ENCODE peak calls at places on chromosomes 12 and 14, in ten cellular contexts. One of them, this sample, is unnamed.
A peak's percentile ranks its signal among the peaks of the same experiment; 100 is the strongest.

GRCh38 chr14:103231376-103232019 is 102.5 kb upstream of the EIF5 start:
- DNase-seq in GM23248: no peak
- DNase-seq in CD8-positive, alpha-beta T cell: no peak
- DNase-seq in cardiac muscle cell: no peak
- DNase-seq in GM23338: no peak
- DNase-seq in fibroblast of pulmonary artery: no peak
- DNase-seq in brain microvascular endothelial cell: no peak
- DNase-seq in transverse colon: no peak
- DNase-seq in Peyer's patch: no peak
- DNase-seq in tibial nerve: no peak
- DNase-seq in this sample: no peak

GRCh38 chr12:1657616-1658167 is 28.7 kb downstream of the WNT5B start:
- DNase-seq in cardiac muscle cell: no peak
- DNase-seq in GM23338: no peak
- DNase-seq in Peyer's patch: no peak
- DNase-seq in tibial nerve: no peak
- DNase-seq in transverse colon: no peak
- DNase-seq in brain microvascular endothelial cell: no peak
- DNase-seq in fibroblast of pulmonary artery: no peak
- DNase-seq in CD8-positive, alpha-beta T cell: no peak
- DNase-seq in GM23248: no peak
- DNase-seq in this sample: no peak

GRCh38 chr12:34406228-34406995 is 384.1 kb downstream of the ALG10 start:
- DNase-seq in CD8-positive, alpha-beta T cell: no peak
- DNase-seq in Peyer's patch: peak; percentile 33
- DNase-seq in tibial nerve: peak; percentile 4
- DNase-seq in GM23248: no peak
- DNase-seq in GM23338: no peak
- DNase-seq in fibroblast of pulmonary artery: no peak
- DNase-seq in transverse colon: peak; percentile 1
- DNase-seq in brain microvascular endothelial cell: no peak
- DNase-seq in cardiac muscle cell: no peak
- DNase-seq in this sample: peak; percentile 28

GRCh38 chr12:85621041-85621440 is 215.2 kb downstream of the RASSF9 start:
- DNase-seq in tibial nerve: no peak
- DNase-seq in CD8-positive, alpha-beta T cell: no peak
- DNase-seq in cardiac muscle cell: no peak
- DNase-seq in GM23338: no peak
- DNase-seq in fibroblast of pulmonary artery: no peak
- DNase-seq in Peyer's patch: no peak
- DNase-seq in transverse colon: no peak
- DNase-seq in brain microvascular endothelial cell: no peak
- DNase-seq in GM23248: no peak
- DNase-seq in this sample: no peak

GRCh38 chr14:22147716-22148115 is 441.3 kb downstream of the DAD1 start:
- DNase-seq in CD8-positive, alpha-beta T cell: no peak
- DNase-seq in transverse colon: no peak
- DNase-seq in cardiac muscle cell: no peak
- DNase-seq in tibial nerve: no peak
- DNase-seq in Peyer's patch: no peak
- DNase-seq in brain microvascular endothelial cell: no peak
- DNase-seq in GM23338: peak; percentile 16
- DNase-seq in GM23248: no peak
- DNase-seq in fibroblast of pulmonary artery: no peak
- DNase-seq in this sample: no peak

GRCh38 chr12:128259556-128260070 is 7.4 kb upstream of the TMEM132C start:
- DNase-seq in GM23338: peak; percentile 41
- DNase-seq in cardiac muscle cell: peak; percentile 12
- DNase-seq in transverse colon: no peak
- DNase-seq in fibroblast of pulmonary artery: peak; percentile 3
- DNase-seq in Peyer's patch: no peak
- DNase-seq in tibial nerve: no peak
- DNase-seq in GM23248: peak; percentile 50
- DNase-seq in CD8-positive, alpha-beta T cell: no peak
- DNase-seq in brain microvascular endothelial cell: peak; percentile 11
- DNase-seq in this sample: no peak

GRCh38 chr12:64560395-64561301 is 49.6 kb upstream of the RASSF3 start:
- DNase-seq in brain microvascular endothelial cell: peak; percentile 92
- DNase-seq in cardiac muscle cell: peak; percentile 90
- DNase-seq in Peyer's patch: no peak
- DNase-seq in fibroblast of pulmonary artery: peak; percentile 92
- DNase-seq in tibial nerve: no peak
- DNase-seq in GM23248: peak; percentile 94
- DNase-seq in transverse colon: no peak
- DNase-seq in CD8-positive, alpha-beta T cell: no peak
- DNase-seq in GM23338: peak; percentile 31
- DNase-seq in this sample: no peak

GRCh38 chr14:50608302-50608851 is 48.4 kb downstream of the ATL1 start:
- DNase-seq in GM23338: no peak
- DNase-seq in fibroblast of pulmonary artery: no peak
- DNase-seq in CD8-positive, alpha-beta T cell: no peak
- DNase-seq in transverse colon: no peak
- DNase-seq in tibial nerve: no peak
- DNase-seq in GM23248: peak; percentile 45
- DNase-seq in cardiac muscle cell: no peak
- DNase-seq in Peyer's patch: no peak
- DNase-seq in brain microvascular endothelial cell: no peak
- DNase-seq in this sample: no peak

GRCh38 chr14:89489796-89490506 is 72.9 kb upstream of the FOXN3 start:
- DNase-seq in cardiac muscle cell: peak; percentile 17
- DNase-seq in Peyer's patch: no peak
- DNase-seq in fibroblast of pulmonary artery: no peak
- DNase-seq in GM23248: peak; percentile 54
- DNase-seq in transverse colon: no peak
- DNase-seq in CD8-positive, alpha-beta T cell: no peak
- DNase-seq in brain microvascular endothelial cell: no peak
- DNase-seq in GM23338: no peak
- DNase-seq in tibial nerve: no peak
- DNase-seq in this sample: no peak
- H3K4me3 ChIP-seq in cardiac muscle cell: no peak overlapping the region
- H3K4me3 ChIP-seq in Peyer's patch: peak overlapping the region; percentile 9
- H3K4me3 ChIP-seq in fibroblast of pulmonary artery: no peak overlapping the region
- H3K4me3 ChIP-seq in GM23248: peak overlapping the region; percentile 64
- H3K4me3 ChIP-seq in transverse colon: peak overlapping the region; percentile 6
- H3K4me3 ChIP-seq in CD8-positive, alpha-beta T cell: no peak overlapping the region
- H3K4me3 ChIP-seq in brain microvascular endothelial cell: no peak overlapping the region
- H3K4me3 ChIP-seq in GM23338: no peak overlapping the region
- H3K4me3 ChIP-seq in tibial nerve: no peak overlapping the region
- H3K4me3 ChIP-seq in this sample: no peak overlapping the region

GRCh38 chr14:69483765-69484443 is 624 bp upstream of the PLEKHD1 start:
- DNase-seq in GM23248: peak; percentile 32
- DNase-seq in CD8-positive, alpha-beta T cell: no peak
- DNase-seq in tibial nerve: no peak
- DNase-seq in Peyer's patch: no peak
- DNase-seq in transverse colon: peak; percentile 10
- DNase-seq in fibroblast of pulmonary artery: no peak
- DNase-seq in GM23338: peak; percentile 73
- DNase-seq in brain microvascular endothelial cell: no peak
- DNase-seq in cardiac muscle cell: peak; percentile 26
- DNase-seq in this sample: no peak

GRCh38 chr14:69485261-69485660 is 733 bp downstream of the PLEKHD1 start:
- DNase-seq in GM23248: no peak
- DNase-seq in transverse colon: no peak
- DNase-seq in CD8-positive, alpha-beta T cell: no peak
- DNase-seq in fibroblast of pulmonary artery: no peak
- DNase-seq in GM23338: no peak
- DNase-seq in cardiac muscle cell: no peak
- DNase-seq in Peyer's patch: no peak
- DNase-seq in tibial nerve: no peak
- DNase-seq in brain microvascular endothelial cell: no peak
- DNase-seq in this sample: no peak

GRCh38 chr14:69485701-69486100 is 1.2 kb downstream of the PLEKHD1 start:
- DNase-seq in transverse colon: no peak
- DNase-seq in Peyer's patch: no peak
- DNase-seq in CD8-positive, alpha-beta T cell: no peak
- DNase-seq in GM23338: no peak
- DNase-seq in GM23248: no peak
- DNase-seq in brain microvascular endothelial cell: no peak
- DNase-seq in fibroblast of pulmonary artery: no peak
- DNase-seq in cardiac muscle cell: no peak
- DNase-seq in tibial nerve: no peak
- DNase-seq in this sample: no peak

GRCh38 chr14:69481815-69482568 is 2.5 kb upstream of the PLEKHD1 start:
- DNase-seq in brain microvascular endothelial cell: no peak
- DNase-seq in transverse colon: no peak
- DNase-seq in Peyer's patch: no peak
- DNase-seq in fibroblast of pulmonary artery: no peak
- DNase-seq in CD8-positive, alpha-beta T cell: no peak
- DNase-seq in GM23248: no peak
- DNase-seq in tibial nerve: no peak
- DNase-seq in cardiac muscle cell: no peak
- DNase-seq in GM23338: no peak
- DNase-seq in this sample: no peak

DNA sequence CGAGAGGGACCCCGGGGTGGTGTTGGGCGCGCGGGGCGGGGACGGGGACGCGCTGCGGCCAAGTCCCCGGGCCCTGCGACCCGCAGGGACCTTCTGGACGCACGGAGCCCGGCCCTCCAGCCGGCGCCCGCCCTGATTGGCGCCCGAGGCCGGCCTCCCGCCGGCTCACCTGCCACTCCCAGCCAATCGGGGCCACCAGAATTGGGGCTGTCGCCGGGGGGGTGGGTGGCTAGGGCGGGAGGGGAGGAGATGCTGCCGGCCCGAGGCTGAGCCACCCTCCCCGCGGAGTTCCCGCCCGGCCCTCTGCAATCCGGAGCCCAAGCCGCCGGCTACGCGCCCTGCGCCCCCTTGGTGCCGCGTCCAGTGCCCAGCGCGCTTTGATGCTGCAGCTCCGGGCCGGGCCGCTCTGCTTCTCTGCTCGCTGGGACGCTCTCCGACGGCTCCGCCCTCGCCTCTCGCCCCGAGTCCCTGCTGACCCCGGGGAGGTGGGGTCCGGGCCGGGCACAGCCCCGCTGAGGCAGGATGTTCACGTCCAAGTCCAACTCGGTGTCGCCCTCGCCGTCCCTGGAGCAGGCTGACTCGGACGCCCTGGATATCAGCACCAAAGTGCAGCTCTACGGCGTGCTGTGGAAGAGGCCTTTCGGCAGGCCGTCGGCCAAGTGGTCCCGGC is at the start of gene PLEKHD1:
- DNase-seq in Peyer's patch: no peak
- DNase-seq in GM23338: peak; percentile 79
- DNase-seq in transverse colon: no peak
- DNase-seq in brain microvascular endothelial cell: no peak
- DNase-seq in CD8-positive, alpha-beta T cell: no peak
- DNase-seq in GM23248: peak; percentile 13
- DNase-seq in fibroblast of pulmonary artery: no peak
- DNase-seq in tibial nerve: no peak
- DNase-seq in cardiac muscle cell: no peak
- DNase-seq in this sample: no peak
- H3K4me3 ChIP-seq in Peyer's patch: peak within 1 kb of the TSS; percentile 44
- H3K4me3 ChIP-seq in GM23338: peak within 1 kb of the TSS; percentile 83
- H3K4me3 ChIP-seq in transverse colon: peak within 1 kb of the TSS; percentile 29
- H3K4me3 ChIP-seq in brain microvascular endothelial cell: no peak within 1 kb of the TSS
- H3K4me3 ChIP-seq in CD8-positive, alpha-beta T cell: no peak within 1 kb of the TSS
- H3K4me3 ChIP-seq in GM23248: peak within 1 kb of the TSS; percentile 38
- H3K4me3 ChIP-seq in fibroblast of pulmonary artery: no peak within 1 kb of the TSS
- H3K4me3 ChIP-seq in tibial nerve: no peak within 1 kb of the TSS
- H3K4me3 ChIP-seq in cardiac muscle cell: peak within 1 kb of the TSS; percentile 32
- H3K4me3 ChIP-seq in this sample: peak within 1 kb of the TSS; percentile 41

GRCh38 chr12:65881965-65882413 is 57.7 kb downstream of the HMGA2 start:
- DNase-seq in CD8-positive, alpha-beta T cell: no peak
- DNase-seq in GM23338: peak; percentile 38
- DNase-seq in fibroblast of pulmonary artery: peak; percentile 90
- DNase-seq in transverse colon: peak; percentile 47
- DNase-seq in GM23248: peak; percentile 81
- DNase-seq in cardiac muscle cell: peak; percentile 91
- DNase-seq in Peyer's patch: peak; percentile 68
- DNase-seq in brain microvascular endothelial cell: no peak
- DNase-seq in tibial nerve: peak; percentile 64
- DNase-seq in this sample: peak; percentile 85

GRCh38 chr12:65882504-65882903 is 58.2 kb downstream of the HMGA2 start:
- DNase-seq in GM23338: no peak
- DNase-seq in brain microvascular endothelial cell: no peak
- DNase-seq in CD8-positive, alpha-beta T cell: no peak
- DNase-seq in cardiac muscle cell: no peak
- DNase-seq in fibroblast of pulmonary artery: no peak
- DNase-seq in tibial nerve: no peak
- DNase-seq in Peyer's patch: no peak
- DNase-seq in transverse colon: no peak
- DNase-seq in GM23248: peak; percentile 43
- DNase-seq in this sample: no peak

GRCh38 chr12:65878540-65878939 is 54.3 kb downstream of the HMGA2 start:
- DNase-seq in Peyer's patch: no peak
- DNase-seq in CD8-positive, alpha-beta T cell: no peak
- DNase-seq in GM23338: peak; percentile 76
- DNase-seq in transverse colon: no peak
- DNase-seq in fibroblast of pulmonary artery: no peak
- DNase-seq in GM23248: peak; percentile 41
- DNase-seq in tibial nerve: no peak
- DNase-seq in brain microvascular endothelial cell: no peak
- DNase-seq in cardiac muscle cell: no peak
- DNase-seq in this sample: no peak

GRCh38 chr12:65879878-65880277 is 55.6 kb downstream of the HMGA2 start:
- DNase-seq in CD8-positive, alpha-beta T cell: no peak
- DNase-seq in GM23248: peak; percentile 86
- DNase-seq in transverse colon: no peak
- DNase-seq in fibroblast of pulmonary artery: peak; percentile 83
- DNase-seq in Peyer's patch: no peak
- DNase-seq in GM23338: no peak
- DNase-seq in brain microvascular endothelial cell: peak; percentile 78
- DNase-seq in tibial nerve: no peak
- DNase-seq in cardiac muscle cell: peak; percentile 83
- DNase-seq in this sample: no peak

GRCh38 chr12:65881348-65881961 is 57.2 kb downstream of the HMGA2 start:
- DNase-seq in GM23248: peak; percentile 85
- DNase-seq in cardiac muscle cell: peak; percentile 84
- DNase-seq in CD8-positive, alpha-beta T cell: no peak
- DNase-seq in tibial nerve: peak; percentile 30
- DNase-seq in Peyer's patch: peak; percentile 49
- DNase-seq in fibroblast of pulmonary artery: peak; percentile 90
- DNase-seq in GM23338: peak; percentile 54
- DNase-seq in brain microvascular endothelial cell: no peak
- DNase-seq in transverse colon: peak; percentile 15
- DNase-seq in this sample: peak; percentile 28
- H3K4me3 ChIP-seq in GM23248: peak overlapping the region; percentile 57
- H3K4me3 ChIP-seq in cardiac muscle cell: no peak overlapping the region
- H3K4me3 ChIP-seq in CD8-positive, alpha-beta T cell: no peak overlapping the region
- H3K4me3 ChIP-seq in tibial nerve: peak overlapping the region; percentile 33
- H3K4me3 ChIP-seq in Peyer's patch: peak overlapping the region; percentile 31
- H3K4me3 ChIP-seq in fibroblast of pulmonary artery: peak overlapping the region; percentile 51
- H3K4me3 ChIP-seq in GM23338: no peak overlapping the region
- H3K4me3 ChIP-seq in brain microvascular endothelial cell: peak overlapping the region; percentile 9
- H3K4me3 ChIP-seq in transverse colon: peak overlapping the region; percentile 6
- H3K4me3 ChIP-seq in this sample: peak overlapping the region; percentile 45

GRCh38 chr12:115810166-115810565 is 467.3 kb downstream of the MED13L start:
- DNase-seq in GM23248: no peak
- DNase-seq in brain microvascular endothelial cell: no peak
- DNase-seq in CD8-positive, alpha-beta T cell: no peak
- DNase-seq in tibial nerve: no peak
- DNase-seq in transverse colon: peak; percentile 18
- DNase-seq in Peyer's patch: no peak
- DNase-seq in fibroblast of pulmonary artery: no peak
- DNase-seq in GM23338: no peak
- DNase-seq in cardiac muscle cell: no peak
- DNase-seq in this sample: no peak

GRCh38 chr12:115813256-115813655 is 464.2 kb downstream of the MED13L start:
- DNase-seq in brain microvascular endothelial cell: no peak
- DNase-seq in Peyer's patch: peak; percentile 55
- DNase-seq in cardiac muscle cell: no peak
- DNase-seq in GM23248: no peak
- DNase-seq in GM23338: no peak
- DNase-seq in CD8-positive, alpha-beta T cell: no peak
- DNase-seq in fibroblast of pulmonary artery: no peak
- DNase-seq in tibial nerve: no peak
- DNase-seq in transverse colon: peak; percentile 13
- DNase-seq in this sample: no peak

GRCh38 chr12:115811066-115811465 is 466.4 kb downstream of the MED13L start:
- DNase-seq in GM23248: no peak
- DNase-seq in fibroblast of pulmonary artery: no peak
- DNase-seq in brain microvascular endothelial cell: no peak
- DNase-seq in CD8-positive, alpha-beta T cell: no peak
- DNase-seq in Peyer's patch: no peak
- DNase-seq in GM23338: no peak
- DNase-seq in cardiac muscle cell: no peak
- DNase-seq in transverse colon: no peak
- DNase-seq in tibial nerve: no peak
- DNase-seq in this sample: no peak

GRCh38 chr12:115811929-115812328 is 465.6 kb downstream of the MED13L start:
- DNase-seq in Peyer's patch: no peak
- DNase-seq in CD8-positive, alpha-beta T cell: no peak
- DNase-seq in GM23338: no peak
- DNase-seq in tibial nerve: no peak
- DNase-seq in cardiac muscle cell: no peak
- DNase-seq in GM23248: no peak
- DNase-seq in fibroblast of pulmonary artery: no peak
- DNase-seq in transverse colon: no peak
- DNase-seq in brain microvascular endothelial cell: no peak
- DNase-seq in this sample: no peak

DNA sequence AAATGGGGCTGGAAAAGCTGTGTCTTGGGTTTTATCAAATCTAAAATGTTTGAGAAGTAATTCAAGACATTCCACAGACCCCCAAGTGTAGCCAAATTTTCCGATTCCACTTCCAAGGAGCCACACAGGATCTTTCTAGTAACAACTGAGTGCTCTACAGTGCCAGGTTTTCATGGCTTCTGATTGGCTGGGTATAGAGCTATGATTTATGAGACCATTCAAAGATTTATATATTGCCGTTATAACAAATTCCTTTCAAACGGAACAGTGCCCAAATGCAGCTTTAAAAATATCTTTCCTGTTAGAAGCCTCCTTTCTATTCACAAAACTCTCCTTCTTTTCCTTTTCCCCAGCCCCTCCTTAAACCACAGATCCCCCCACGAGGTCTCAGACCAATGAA is 466.9 kb downstream of the MED13L start:
- DNase-seq in transverse colon: no peak
- DNase-seq in tibial nerve: no peak
- DNase-seq in GM23338: no peak
- DNase-seq in GM23248: no peak
- DNase-seq in Peyer's patch: no peak
- DNase-seq in brain microvascular endothelial cell: no peak
- DNase-seq in cardiac muscle cell: no peak
- DNase-seq in CD8-positive, alpha-beta T cell: no peak
- DNase-seq in fibroblast of pulmonary artery: no peak
- DNase-seq in this sample: no peak
- H3K4me3 ChIP-seq in transverse colon: no peak overlapping the region
- H3K4me3 ChIP-seq in tibial nerve: no peak overlapping the region
- H3K4me3 ChIP-seq in GM23338: no peak overlapping the region
- H3K4me3 ChIP-seq in GM23248: no peak overlapping the region
- H3K4me3 ChIP-seq in Peyer's patch: no peak overlapping the region
- H3K4me3 ChIP-seq in brain microvascular endothelial cell: no peak overlapping the region
- H3K4me3 ChIP-seq in cardiac muscle cell: no peak overlapping the region
- H3K4me3 ChIP-seq in CD8-positive, alpha-beta T cell: no peak overlapping the region
- H3K4me3 ChIP-seq in fibroblast of pulmonary artery: no peak overlapping the region
- H3K4me3 ChIP-seq in this sample: no peak overlapping the region

This sample was measured in heart left ventricle.